ENCODE peak calls at places on chromosome 13, in four cellular contexts. N is posterior cingulate gyrus; S is stimulated activated CD8-positive, alpha-beta memory T cell treated with anti-CD3 and anti-CD28 coated beads, Interleukin-15, amount 100 ng/mL, for 24 hours; D is NCI-H1417. L is an unnamed sample.

GRCh38 chr13:93577105-93577504 is 350.5 kb downstream of the GPC6 start:
- DNase-seq in N (no peak), D (no peak), S (no peak), L (no peak)

GRCh38 chr13:107743100-107743499 is 472.2 kb downstream of the LIG4 start:
- DNase-seq in D (no peak), N (no peak), S (no peak), L (no peak)

GRCh38 chr13:66659291-66660012 is 570.7 kb downstream of the PCDH9 start:
- DNase-seq in N (no peak), D (no peak), S (no peak), L (peak)

GRCh38 chr13:35472308-35473008 is 4.0 kb downstream of the MAB21L1 start:
- DNase-seq in S (no peak), N (no peak), D (no peak), L (no peak)

GRCh38 chr13:97226013-97226412 is 3.9 kb downstream of the MBNL2 start:
- DNase-seq in S (no peak), N (no peak), D (peak), L (no peak)

GRCh38 chr13:23074054-23074805 is 106.5 kb upstream of the SGCG start:
- DNase-seq in D (peak), N (no peak), S (no peak), L (no peak)

GRCh38 chr13:110361365-110361911 is 54.4 kb downstream of the COL4A2 start:
- DNase-seq in S (no peak), D (no peak), N (no peak), L (no peak)

GRCh38 chr13:33110713-33111413 is 94.6 kb downstream of the KL start:
- DNase-seq in D (no peak), S (no peak), N (no peak), L (no peak)

GRCh38 chr13:37753776-37754175 is 115.8 kb downstream of the TRPC4 start:
- DNase-seq in D (no peak), S (no peak), N (no peak), L (no peak)

GRCh38 chr13:99979453-99980200 is 2.0 kb upstream of the ZIC2 start:
- DNase-seq in N (no peak), S (no peak), D (peak), L (peak)

GRCh38 chr13:48804836-48805601 is 151.3 kb downstream of the CYSLTR2 start:
- DNase-seq in S (no peak), N (no peak), D (no peak), L (no peak)

GRCh38 chr13:108226184-108226583 is 8.0 kb downstream of the ABHD13 start:
- DNase-seq in D (peak), N (no peak), S (no peak), L (no peak)

GRCh38 chr13:92265408-92265807 is 867.0 kb downstream of the GPC5 start:
- DNase-seq in D (no peak), N (no peak), S (no peak), L (no peak)

GRCh38 chr13:26010487-26011207 is 41.2 kb downstream of the SHISA2 start:
- DNase-seq in D (peak), N (no peak), S (no peak), L (no peak)

GRCh38 chr13:35630551-35631275 is 154.2 kb upstream of the MAB21L1 start:
- DNase-seq in N (no peak), D (peak), S (no peak), L (peak)

GRCh38 chr13:111337741-111338140 is 17.3 kb downstream of the TEX29 start:
- DNase-seq in N (no peak), S (no peak), D (no peak), L (no peak)

GRCh38 chr13:29448124-29448685 is 147.3 kb downstream of the SLC7A1 start:
- DNase-seq in N (no peak), S (no peak), D (no peak), L (no peak)

GRCh38 chr13:38519229-38519910 is 167.5 kb upstream of the FREM2 start:
- DNase-seq in D (no peak), S (no peak), N (no peak), L (no peak)

GRCh38 chr13:113897161-113897560 is 33.3 kb upstream of the GAS6 start:
- DNase-seq in S (no peak), D (no peak), N (no peak), L (no peak)

GRCh38 chr13:113369881-113370280 is 6.0 kb upstream of the GRTP1 start:
- DNase-seq in D (no peak), N (no peak), S (no peak), L (no peak)

GRCh38 chr13:24162604-24163003 is 2.1 kb downstream of the SPATA13 start:
- DNase-seq in D (no peak), S (no peak), N (no peak), L (no peak)

GRCh38 chr13:32824671-32825070 is 191.6 kb upstream of the KL start:
- DNase-seq in S (no peak), N (no peak), D (no peak), L (peak)

GRCh38 chr13:46964789-46965527 is 68.1 kb upstream of the HTR2A start:
- DNase-seq in N (no peak), S (no peak), D (no peak), L (no peak)

GRCh38 chr13:25901460-25902376 is 150.1 kb downstream of the SHISA2 start:
- DNase-seq in S (no peak), N (no peak), D (peak), L (peak)

GRCh38 chr13:30107536-30108136 is 199.7 kb downstream of the KATNAL1 start:
- DNase-seq in D (no peak), S (no peak), N (no peak), L (no peak)

GRCh38 chr13:28495586-28496564 is 947 bp upstream of the FLT1 start:
- DNase-seq in N (no peak), D (no peak), S (no peak), L (no peak)

GRCh38 chr13:61144834-61145593 is 270.6 kb downstream of the PCDH20 start:
- DNase-seq in N (no peak), D (no peak), S (no peak), L (no peak)

GRCh38 chr13:43136940-43137574 is 113.7 kb downstream of the DNAJC15 start:
- DNase-seq in S (no peak), N (no peak), D (no peak), L (no peak)

GRCh38 chr13:23279321-23279720 is 98.5 kb downstream of the SGCG start:
- DNase-seq in D (no peak), N (no peak), S (no peak), L (no peak)

L was measured in A673.